ENCODE peak calls at places on chromosome 16, in seven cellular contexts. One of them, this sample, is unnamed.

GRCh38 chr16:85611205-85611454 is 2.0 kb upstream of the GSE1 start:
- DNase-seq in prostate gland: no peak
- DNase-seq in cardiac fibroblast: no peak
- DNase-seq in neural progenitor cell: peak
- DNase-seq in thoracic aorta: no peak
- DNase-seq in fibroblast of villous mesenchyme: peak
- DNase-seq in IMR-90: no peak
- DNase-seq in this sample: peak

GRCh38 chr16:85007815-85008214 is 3.5 kb downstream of the ZDHHC7 start:
- DNase-seq in prostate gland: no peak
- DNase-seq in cardiac fibroblast: no peak
- DNase-seq in neural progenitor cell: no peak
- DNase-seq in thoracic aorta: no peak
- DNase-seq in fibroblast of villous mesenchyme: no peak
- DNase-seq in IMR-90: no peak
- DNase-seq in this sample: no peak

GRCh38 chr16:50667497-50668367 is 13.4 kb downstream of the SNX20 start:
- DNase-seq in prostate gland: no peak
- DNase-seq in cardiac fibroblast: no peak
- DNase-seq in neural progenitor cell: no peak
- DNase-seq in thoracic aorta: no peak
- DNase-seq in fibroblast of villous mesenchyme: no peak
- DNase-seq in IMR-90: no peak
- DNase-seq in this sample: no peak

GRCh38 chr16:79176987-79177386 is 423.6 kb downstream of the MAF start:
- DNase-seq in prostate gland: no peak
- DNase-seq in cardiac fibroblast: no peak
- DNase-seq in neural progenitor cell: no peak
- DNase-seq in thoracic aorta: no peak
- DNase-seq in fibroblast of villous mesenchyme: no peak
- DNase-seq in IMR-90: no peak
- DNase-seq in this sample: no peak

GRCh38 chr16:1175566-1176279 is 22.8 kb downstream of the CACNA1H start:
- DNase-seq in prostate gland: no peak
- DNase-seq in cardiac fibroblast: no peak
- DNase-seq in neural progenitor cell: no peak
- DNase-seq in thoracic aorta: no peak
- DNase-seq in fibroblast of villous mesenchyme: peak
- DNase-seq in IMR-90: peak
- DNase-seq in this sample: no peak

GRCh38 chr16:11675561-11676511 is 7.6 kb downstream of the SNN start:
- DNase-seq in prostate gland: no peak
- DNase-seq in cardiac fibroblast: no peak
- DNase-seq in neural progenitor cell: no peak
- DNase-seq in thoracic aorta: no peak
- DNase-seq in fibroblast of villous mesenchyme: no peak
- DNase-seq in IMR-90: peak
- DNase-seq in this sample: no peak

GRCh38 chr16:47064775-47065174 is 79.0 kb downstream of the NETO2 start:
- DNase-seq in prostate gland: no peak
- DNase-seq in cardiac fibroblast: no peak
- DNase-seq in neural progenitor cell: no peak
- DNase-seq in thoracic aorta: no peak
- DNase-seq in fibroblast of villous mesenchyme: no peak
- DNase-seq in IMR-90: no peak
- DNase-seq in this sample: no peak

GRCh38 chr16:23597003-23597756 is 1.1 kb upstream of the NDUFAB1 start:
- DNase-seq in prostate gland: no peak
- DNase-seq in cardiac fibroblast: no peak
- DNase-seq in neural progenitor cell: peak
- DNase-seq in thoracic aorta: no peak
- DNase-seq in fibroblast of villous mesenchyme: peak
- DNase-seq in IMR-90: no peak
- DNase-seq in this sample: no peak

GRCh38 chr16:11034005-11034404 is 89.6 kb downstream of the CLEC16A start:
- DNase-seq in prostate gland: no peak
- DNase-seq in cardiac fibroblast: peak
- DNase-seq in neural progenitor cell: no peak
- DNase-seq in thoracic aorta: no peak
- DNase-seq in fibroblast of villous mesenchyme: peak
- DNase-seq in IMR-90: peak
- DNase-seq in this sample: no peak

GRCh38 chr16:30186782-30187555 is 3.6 kb downstream of the CORO1A start:
- DNase-seq in prostate gland: peak
- DNase-seq in cardiac fibroblast: peak
- DNase-seq in neural progenitor cell: peak
- DNase-seq in thoracic aorta: no peak
- DNase-seq in fibroblast of villous mesenchyme: peak
- DNase-seq in IMR-90: no peak
- DNase-seq in this sample: peak

GRCh38 chr16:16150117-16150877 is 73.0 kb downstream of the ABCC6 start:
- DNase-seq in prostate gland: peak
- DNase-seq in cardiac fibroblast: peak
- DNase-seq in neural progenitor cell: no peak
- DNase-seq in thoracic aorta: peak
- DNase-seq in fibroblast of villous mesenchyme: peak
- DNase-seq in IMR-90: peak
- DNase-seq in this sample: peak

GRCh38 chr16:80460004-80460403 is 80.8 kb upstream of the DYNLRB2 start:
- DNase-seq in prostate gland: no peak
- DNase-seq in cardiac fibroblast: no peak
- DNase-seq in neural progenitor cell: no peak
- DNase-seq in thoracic aorta: no peak
- DNase-seq in fibroblast of villous mesenchyme: no peak
- DNase-seq in IMR-90: no peak
- DNase-seq in this sample: no peak

GRCh38 chr16:84618428-84619102 is 687 bp upstream of the COTL1 start:
- DNase-seq in prostate gland: no peak
- DNase-seq in cardiac fibroblast: peak
- DNase-seq in neural progenitor cell: peak
- DNase-seq in thoracic aorta: no peak
- DNase-seq in fibroblast of villous mesenchyme: peak
- DNase-seq in IMR-90: peak
- DNase-seq in this sample: no peak

GRCh38 chr16:85390511-85391174 is 222.5 kb upstream of the GSE1 start:
- DNase-seq in prostate gland: peak
- DNase-seq in cardiac fibroblast: peak
- DNase-seq in neural progenitor cell: no peak
- DNase-seq in thoracic aorta: peak
- DNase-seq in fibroblast of villous mesenchyme: peak
- DNase-seq in IMR-90: peak
- DNase-seq in this sample: peak

GRCh38 chr16:68744744-68745280 is 7.7 kb downstream of the CDH1 start:
- DNase-seq in prostate gland: peak
- DNase-seq in cardiac fibroblast: peak
- DNase-seq in neural progenitor cell: no peak
- DNase-seq in thoracic aorta: no peak
- DNase-seq in fibroblast of villous mesenchyme: no peak
- DNase-seq in IMR-90: peak
- DNase-seq in this sample: no peak

GRCh38 chr16:15980329-15980728 is 30.9 kb downstream of the ABCC1 start:
- DNase-seq in prostate gland: no peak
- DNase-seq in cardiac fibroblast: no peak
- DNase-seq in neural progenitor cell: no peak
- DNase-seq in thoracic aorta: no peak
- DNase-seq in fibroblast of villous mesenchyme: no peak
- DNase-seq in IMR-90: no peak
- DNase-seq in this sample: no peak

GRCh38 chr16:73616186-73616585 is 568.3 kb upstream of the ZFHX3 start:
- DNase-seq in prostate gland: no peak
- DNase-seq in cardiac fibroblast: no peak
- DNase-seq in neural progenitor cell: peak
- DNase-seq in thoracic aorta: no peak
- DNase-seq in fibroblast of villous mesenchyme: no peak
- DNase-seq in IMR-90: no peak
- DNase-seq in this sample: no peak

GRCh38 chr16:85520853-85521736 is 92.0 kb upstream of the GSE1 start:
- DNase-seq in prostate gland: peak
- DNase-seq in cardiac fibroblast: no peak
- DNase-seq in neural progenitor cell: no peak
- DNase-seq in thoracic aorta: no peak
- DNase-seq in fibroblast of villous mesenchyme: no peak
- DNase-seq in IMR-90: no peak
- DNase-seq in this sample: no peak

GRCh38 chr16:51818342-51818944 is 667.4 kb upstream of the SALL1 start:
- DNase-seq in prostate gland: peak
- DNase-seq in cardiac fibroblast: peak
- DNase-seq in neural progenitor cell: peak
- DNase-seq in thoracic aorta: no peak
- DNase-seq in fibroblast of villous mesenchyme: peak
- DNase-seq in IMR-90: peak
- DNase-seq in this sample: peak

GRCh38 chr16:11100239-11100750 is 155.7 kb downstream of the SOCS1 start:
- DNase-seq in prostate gland: no peak
- DNase-seq in cardiac fibroblast: peak
- DNase-seq in neural progenitor cell: peak
- DNase-seq in thoracic aorta: no peak
- DNase-seq in fibroblast of villous mesenchyme: peak
- DNase-seq in IMR-90: peak
- DNase-seq in this sample: peak

GRCh38 chr16:57042157-57043111 is 49.9 kb upstream of the CPNE2 start:
- DNase-seq in prostate gland: no peak
- DNase-seq in cardiac fibroblast: peak
- DNase-seq in neural progenitor cell: no peak
- DNase-seq in thoracic aorta: no peak
- DNase-seq in fibroblast of villous mesenchyme: no peak
- DNase-seq in IMR-90: peak
- DNase-seq in this sample: no peak
- H3K4me3 ChIP-seq in prostate gland: no peak
- H3K4me3 ChIP-seq in cardiac fibroblast: no peak
- H3K4me3 ChIP-seq in neural progenitor cell: no peak
- H3K4me3 ChIP-seq in thoracic aorta: no peak
- H3K4me3 ChIP-seq in fibroblast of villous mesenchyme: no peak
- H3K4me3 ChIP-seq in IMR-90: no peak
- H3K4me3 ChIP-seq in this sample: no peak

DNA sequence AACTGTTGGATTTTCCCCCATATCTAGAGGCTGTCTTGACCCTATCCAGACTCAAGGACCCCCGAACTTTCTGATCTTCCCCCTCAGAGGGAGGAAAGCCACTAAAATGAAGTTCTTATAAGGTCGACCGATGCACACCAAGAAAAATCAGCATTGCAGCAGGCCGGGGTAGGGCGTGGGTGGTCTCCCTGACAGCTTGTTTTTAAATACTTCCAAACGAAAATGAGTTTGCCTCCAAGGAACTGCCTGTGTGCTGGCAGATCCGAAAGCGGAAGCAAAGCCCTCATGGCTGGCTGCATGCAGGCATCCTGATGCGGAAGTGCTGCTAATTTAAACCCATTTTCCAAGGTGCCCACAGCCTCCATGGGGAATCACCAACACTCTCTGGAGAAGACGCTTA is 374.3 kb upstream of the XYLT1 start:
- DNase-seq in prostate gland: no peak
- DNase-seq in cardiac fibroblast: no peak
- DNase-seq in neural progenitor cell: no peak
- DNase-seq in thoracic aorta: no peak
- DNase-seq in fibroblast of villous mesenchyme: no peak
- DNase-seq in IMR-90: no peak
- DNase-seq in this sample: no peak
- TF ChIP-seq CTCF in prostate gland: no peak
- TF ChIP-seq CTCF in cardiac fibroblast: no peak
- TF ChIP-seq CTCF in neural progenitor cell: no peak
- TF ChIP-seq CTCF in thoracic aorta: no peak
- TF ChIP-seq CTCF in fibroblast of villous mesenchyme: no peak
- TF ChIP-seq CTCF in IMR-90: no peak
- TF ChIP-seq CTCF in this sample: no peak

GRCh38 chr16:31568577-31569359 is 41.1 kb downstream of the AHSP start:
- DNase-seq in prostate gland: peak
- DNase-seq in cardiac fibroblast: peak
- DNase-seq in neural progenitor cell: peak
- DNase-seq in thoracic aorta: no peak
- DNase-seq in fibroblast of villous mesenchyme: no peak
- DNase-seq in IMR-90: no peak
- DNase-seq in this sample: peak
- H3K4me3 ChIP-seq in prostate gland: peak
- H3K4me3 ChIP-seq in cardiac fibroblast: peak
- H3K4me3 ChIP-seq in neural progenitor cell: peak
- H3K4me3 ChIP-seq in thoracic aorta: peak
- H3K4me3 ChIP-seq in fibroblast of villous mesenchyme: peak
- H3K4me3 ChIP-seq in IMR-90: peak
- H3K4me3 ChIP-seq in this sample: peak

GRCh38 chr16:57727610-57728009 is 8.0 kb upstream of the KATNB1 start:
- DNase-seq in prostate gland: no peak
- DNase-seq in cardiac fibroblast: no peak
- DNase-seq in neural progenitor cell: no peak
- DNase-seq in thoracic aorta: no peak
- DNase-seq in fibroblast of villous mesenchyme: no peak
- DNase-seq in IMR-90: no peak
- DNase-seq in this sample: no peak
- TF ChIP-seq CTCF in prostate gland: no peak
- TF ChIP-seq CTCF in cardiac fibroblast: peak
- TF ChIP-seq CTCF in neural progenitor cell: peak
- TF ChIP-seq CTCF in thoracic aorta: no peak
- TF ChIP-seq CTCF in fibroblast of villous mesenchyme: no peak
- TF ChIP-seq CTCF in IMR-90: no peak
- TF ChIP-seq CTCF in this sample: no peak

GRCh38 chr16:82874251-82874650 is 247.5 kb downstream of the CDH13 start:
- DNase-seq in prostate gland: no peak
- DNase-seq in cardiac fibroblast: no peak
- DNase-seq in neural progenitor cell: no peak
- DNase-seq in thoracic aorta: no peak
- DNase-seq in fibroblast of villous mesenchyme: no peak
- DNase-seq in IMR-90: no peak
- DNase-seq in this sample: no peak
- H3K4me3 ChIP-seq in prostate gland: no peak
- H3K4me3 ChIP-seq in cardiac fibroblast: no peak
- H3K4me3 ChIP-seq in neural progenitor cell: no peak
- H3K4me3 ChIP-seq in thoracic aorta: peak
- H3K4me3 ChIP-seq in fibroblast of villous mesenchyme: no peak
- H3K4me3 ChIP-seq in IMR-90: no peak
- H3K4me3 ChIP-seq in this sample: no peak

GRCh38 chr16:27195068-27195741 is 8.1 kb upstream of the KDM8 start:
- DNase-seq in prostate gland: no peak
- DNase-seq in cardiac fibroblast: no peak
- DNase-seq in neural progenitor cell: no peak
- DNase-seq in thoracic aorta: no peak
- DNase-seq in fibroblast of villous mesenchyme: no peak
- DNase-seq in IMR-90: no peak
- DNase-seq in this sample: no peak
- TF ChIP-seq CTCF in prostate gland: no peak
- TF ChIP-seq CTCF in cardiac fibroblast: no peak
- TF ChIP-seq CTCF in neural progenitor cell: no peak
- TF ChIP-seq CTCF in thoracic aorta: no peak
- TF ChIP-seq CTCF in fibroblast of villous mesenchyme: no peak
- TF ChIP-seq CTCF in IMR-90: no peak
- TF ChIP-seq CTCF in this sample: no peak

GRCh38 chr16:54176376-54176901 is 110.1 kb downstream of the IRX3 start:
- DNase-seq in prostate gland: no peak
- DNase-seq in cardiac fibroblast: no peak
- DNase-seq in neural progenitor cell: peak
- DNase-seq in thoracic aorta: no peak
- DNase-seq in fibroblast of villous mesenchyme: peak
- DNase-seq in IMR-90: no peak
- DNase-seq in this sample: no peak
- H3K4me3 ChIP-seq in prostate gland: no peak
- H3K4me3 ChIP-seq in cardiac fibroblast: no peak
- H3K4me3 ChIP-seq in neural progenitor cell: no peak
- H3K4me3 ChIP-seq in thoracic aorta: no peak
- H3K4me3 ChIP-seq in fibroblast of villous mesenchyme: no peak
- H3K4me3 ChIP-seq in IMR-90: no peak
- H3K4me3 ChIP-seq in this sample: no peak

GRCh38 chr16:5575846-5576245 is 478.3 kb upstream of the EEF2KMT start:
- DNase-seq in prostate gland: no peak
- DNase-seq in cardiac fibroblast: no peak
- DNase-seq in neural progenitor cell: no peak
- DNase-seq in thoracic aorta: no peak
- DNase-seq in fibroblast of villous mesenchyme: no peak
- DNase-seq in IMR-90: no peak
- DNase-seq in this sample: no peak
- TF ChIP-seq CTCF in prostate gland: no peak
- TF ChIP-seq CTCF in cardiac fibroblast: no peak
- TF ChIP-seq CTCF in neural progenitor cell: no peak
- TF ChIP-seq CTCF in thoracic aorta: no peak
- TF ChIP-seq CTCF in fibroblast of villous mesenchyme: no peak
- TF ChIP-seq CTCF in IMR-90: no peak
- TF ChIP-seq CTCF in this sample: no peak